ENCODE peak calls at places on chromosomes 4 and X, in four cellular contexts. One of them, this sample, is unnamed.

GRCh38 chr4:123315617-123316016 is 81.0 kb upstream of the SPRY1 start:
- DNase-seq in left cardiac atrium: no peak
- DNase-seq in breast epithelium: no peak
- DNase-seq in sciatic nerve: no peak
- DNase-seq in this sample: no peak

GRCh38 chr4:124431663-124432192 is 280.8 kb downstream of the ANKRD50 start:
- DNase-seq in left cardiac atrium: no peak
- DNase-seq in breast epithelium: no peak
- DNase-seq in sciatic nerve: no peak
- DNase-seq in this sample: no peak

GRCh38 chr4:113960684-113961321 is 18.6 kb downstream of the ARSJ start:
- DNase-seq in left cardiac atrium: no peak
- DNase-seq in breast epithelium: no peak
- DNase-seq in sciatic nerve: no peak
- DNase-seq in this sample: no peak

GRCh38 chr4:14871676-14872430 is 130.4 kb upstream of the CPEB2 start:
- DNase-seq in left cardiac atrium: no peak
- DNase-seq in breast epithelium: no peak
- DNase-seq in sciatic nerve: no peak
- DNase-seq in this sample: peak; percentile 25

GRCh38 chrX:1411331-1411730 is 19.4 kb upstream of the SLC25A6 start:
- DNase-seq in left cardiac atrium: no peak
- DNase-seq in breast epithelium: no peak
- DNase-seq in sciatic nerve: peak; percentile 46
- DNase-seq in this sample: no peak

GRCh38 chr4:182145360-182145905 is 97.8 kb upstream of the TENM3 start:
- DNase-seq in left cardiac atrium: no peak
- DNase-seq in breast epithelium: no peak
- DNase-seq in sciatic nerve: no peak
- DNase-seq in this sample: no peak

GRCh38 chr4:148632476-148632875 is 190.3 kb upstream of the NR3C2 start:
- DNase-seq in left cardiac atrium: no peak
- DNase-seq in breast epithelium: no peak
- DNase-seq in sciatic nerve: no peak
- DNase-seq in this sample: no peak

GRCh38 chr4:142473960-142474338 is 372.2 kb downstream of the INPP4B start:
- DNase-seq in left cardiac atrium: no peak
- DNase-seq in breast epithelium: no peak
- DNase-seq in sciatic nerve: no peak
- DNase-seq in this sample: no peak

GRCh38 chr4:27149541-27150212 is 289.0 kb downstream of the STIM2 start:
- DNase-seq in left cardiac atrium: no peak
- DNase-seq in breast epithelium: no peak
- DNase-seq in sciatic nerve: no peak
- DNase-seq in this sample: no peak

GRCh38 chr4:10781805-10782204 is 97.2 kb upstream of the CLNK start:
- DNase-seq in left cardiac atrium: no peak
- DNase-seq in breast epithelium: no peak
- DNase-seq in sciatic nerve: no peak
- DNase-seq in this sample: no peak

GRCh38 chr4:145061325-145061920 is 36.6 kb downstream of the ANAPC10 start:
- DNase-seq in left cardiac atrium: no peak
- DNase-seq in breast epithelium: no peak
- DNase-seq in sciatic nerve: no peak
- DNase-seq in this sample: peak; percentile 57

GRCh38 chr4:87188063-87188462 is 32.4 kb downstream of the KLHL8 start:
- DNase-seq in left cardiac atrium: no peak
- DNase-seq in breast epithelium: no peak
- DNase-seq in sciatic nerve: no peak
- DNase-seq in this sample: no peak

GRCh38 chr4:103934178-103934789 is 214.5 kb upstream of the TACR3 start:
- DNase-seq in left cardiac atrium: no peak
- DNase-seq in breast epithelium: no peak
- DNase-seq in sciatic nerve: no peak
- DNase-seq in this sample: no peak

GRCh38 chrX:135086197-135086854 is 34.0 kb downstream of the ETDB start:
- DNase-seq in left cardiac atrium: no peak
- DNase-seq in breast epithelium: no peak
- DNase-seq in sciatic nerve: no peak
- DNase-seq in this sample: peak; percentile 66

GRCh38 chr4:157222764-157223145 is 2.2 kb downstream of the GRIA2 start:
- DNase-seq in left cardiac atrium: no peak
- DNase-seq in breast epithelium: no peak
- DNase-seq in sciatic nerve: no peak
- DNase-seq in this sample: no peak

GRCh38 chr4:7336732-7337131 is 98.0 kb downstream of the PSAPL1 start:
- DNase-seq in left cardiac atrium: no peak
- DNase-seq in breast epithelium: no peak
- DNase-seq in sciatic nerve: no peak
- DNase-seq in this sample: no peak

GRCh38 chr4:26163425-26164362 is 157.1 kb upstream of the RBPJ start:
- DNase-seq in left cardiac atrium: no peak
- DNase-seq in breast epithelium: no peak
- DNase-seq in sciatic nerve: no peak
- DNase-seq in this sample: no peak

GRCh38 chr4:165715989-165716388 is 157.0 kb upstream of the TLL1 start:
- DNase-seq in left cardiac atrium: no peak
- DNase-seq in breast epithelium: no peak
- DNase-seq in sciatic nerve: no peak
- DNase-seq in this sample: no peak

GRCh38 chr4:159126716-159127115 is 23.8 kb downstream of the RAPGEF2 start:
- DNase-seq in left cardiac atrium: no peak
- DNase-seq in breast epithelium: no peak
- DNase-seq in sciatic nerve: no peak
- DNase-seq in this sample: no peak

GRCh38 chr4:1239141-1239948 is 9.6 kb downstream of the CTBP1 start:
- DNase-seq in left cardiac atrium: peak; percentile 39
- DNase-seq in breast epithelium: no peak
- DNase-seq in sciatic nerve: peak; percentile 57
- DNase-seq in this sample: no peak

GRCh38 chr4:20395160-20395773 is 143.6 kb downstream of the SLIT2 start:
- DNase-seq in left cardiac atrium: no peak
- DNase-seq in breast epithelium: no peak
- DNase-seq in sciatic nerve: no peak
- DNase-seq in this sample: peak; percentile 36

GRCh38 chr4:47662975-47663374 is 174.9 kb downstream of the CORIN start:
- DNase-seq in left cardiac atrium: no peak
- DNase-seq in breast epithelium: no peak
- DNase-seq in sciatic nerve: no peak
- DNase-seq in this sample: no peak

GRCh38 chrX:16666541-16666940 is 16.6 kb downstream of the S100G start:
- DNase-seq in left cardiac atrium: no peak
- DNase-seq in breast epithelium: no peak
- DNase-seq in sciatic nerve: no peak
- DNase-seq in this sample: no peak

GRCh38 chr4:15934259-15934658 is 4.3 kb downstream of the FGFBP1 start:
- DNase-seq in left cardiac atrium: no peak
- DNase-seq in breast epithelium: no peak
- DNase-seq in sciatic nerve: no peak
- DNase-seq in this sample: no peak

GRCh38 chr4:15331930-15332329 is 95.9 kb upstream of the C1QTNF7 start:
- DNase-seq in left cardiac atrium: no peak
- DNase-seq in breast epithelium: no peak
- DNase-seq in sciatic nerve: no peak
- DNase-seq in this sample: no peak

GRCh38 chr4:142356797-142357196 is 489.3 kb downstream of the INPP4B start:
- DNase-seq in left cardiac atrium: no peak
- DNase-seq in breast epithelium: no peak
- DNase-seq in sciatic nerve: no peak
- DNase-seq in this sample: no peak

GRCh38 chr4:54837576-54838140 is 179.9 kb downstream of the KIT start:
- DNase-seq in left cardiac atrium: no peak
- DNase-seq in breast epithelium: no peak
- DNase-seq in sciatic nerve: no peak
- DNase-seq in this sample: no peak

GRCh38 chrX:97126020-97126419 is 242.3 kb downstream of the RPA4 start:
- DNase-seq in left cardiac atrium: no peak
- DNase-seq in breast epithelium: no peak
- DNase-seq in sciatic nerve: no peak
- DNase-seq in this sample: no peak

GRCh38 chr4:126318376-126318775 is 1003.6 kb downstream of the FAT4 start:
- DNase-seq in left cardiac atrium: no peak
- DNase-seq in breast epithelium: no peak
- DNase-seq in sciatic nerve: no peak
- DNase-seq in this sample: no peak

GRCh38 chr4:33886356-33886755 is 2358.0 kb downstream of the ARAP2 start:
- DNase-seq in left cardiac atrium: no peak
- DNase-seq in breast epithelium: no peak
- DNase-seq in sciatic nerve: no peak
- DNase-seq in this sample: no peak

GRCh38 chr4:6463311-6464289 is 8.8 kb downstream of the PPP2R2C start:
- DNase-seq in left cardiac atrium: no peak
- DNase-seq in breast epithelium: peak; percentile 6
- DNase-seq in sciatic nerve: peak; percentile 33
- DNase-seq in this sample: no peak

GRCh38 chr4:54908744-54909143 is 216.7 kb downstream of the KDR start:
- DNase-seq in left cardiac atrium: no peak
- DNase-seq in breast epithelium: no peak
- DNase-seq in sciatic nerve: no peak
- DNase-seq in this sample: no peak